ENCODE peak calls at places on chromosomes 3 and 15, in eight cellular contexts. E is breast epithelium, R is RPMI8226, L is HS-5, W is GM12865, H is astrocyte of the spinal cord, C is NT2/D1, A is Daoy. M is an unnamed sample.

GRCh38 chr15:65869954-65870871 is 922 bp downstream of the RAB11A start:
- DNase-seq in E (peak; percentile 56), R (peak; percentile 61), L (no peak), W (peak; percentile 41), H (peak; percentile 20), C (peak; percentile 25), A (peak; percentile 50), M (no peak)

GRCh38 chr3:55246016-55246415 is 241.1 kb downstream of the WNT5A start:
- DNase-seq in E (no peak), R (no peak), L (no peak), W (no peak), H (peak; percentile 23), C (no peak), A (peak; percentile 15), M (no peak)

GRCh38 chr3:26368312-26368711 is 254.3 kb upstream of the LRRC3B start:
- DNase-seq in E (no peak), R (no peak), L (no peak), W (no peak), H (no peak), C (peak; percentile 22), A (no peak), M (no peak)

GRCh38 chr3:150314248-150315027 is 93.7 kb upstream of the TSC22D2 start:
- DNase-seq in E (peak; percentile 46), R (no peak), L (no peak), W (no peak), H (no peak), C (no peak), A (peak; percentile 51), M (no peak)

GRCh38 chr3:108661699-108662098 is 72.2 kb downstream of the DZIP3 start:
- DNase-seq in E (no peak), R (no peak), L (no peak), W (no peak), H (no peak), C (no peak), A (no peak), M (no peak)

GRCh38 chr15:68017221-68017620 is 36.9 kb upstream of the PIAS1 start:
- DNase-seq in E (no peak), R (no peak), L (no peak), W (no peak), H (no peak), C (no peak), A (no peak), M (no peak)

GRCh38 chr3:46508850-46509591 is 11.2 kb downstream of the RTP3 start:
- DNase-seq in E (no peak), R (no peak), L (no peak), W (no peak), H (no peak), C (no peak), A (no peak), M (no peak)

GRCh38 chr15:49915822-49916221 is 203.2 kb downstream of the ATP8B4 start:
- DNase-seq in E (no peak), R (no peak), L (no peak), W (no peak), H (no peak), C (no peak), A (no peak), M (no peak)

GRCh38 chr3:131796558-131796957 is 238.3 kb downstream of the CPNE4 start:
- DNase-seq in E (no peak), R (peak; percentile 69), L (no peak), W (peak; percentile 60), H (no peak), C (peak; percentile 59), A (no peak), M (no peak)

GRCh38 chr3:105399062-105399461 is 32.4 kb downstream of the ALCAM start:
- DNase-seq in E (no peak), R (no peak), L (no peak), W (no peak), H (no peak), C (no peak), A (no peak), M (no peak)

GRCh38 chr3:135009014-135009413 is 214.0 kb downstream of the EPHB1 start:
- DNase-seq in E (no peak), R (no peak), L (no peak), W (no peak), H (no peak), C (no peak), A (peak; percentile 39), M (no peak)

GRCh38 chr3:168889666-168890065 is 773.8 kb downstream of the MECOM start:
- DNase-seq in E (no peak), R (no peak), L (no peak), W (no peak), H (no peak), C (no peak), A (no peak), M (no peak)

GRCh38 chr15:51750942-51751686 is at the start of gene TMOD2:
- DNase-seq in E (peak; percentile 25), R (peak; percentile 76), L (no peak), W (peak; percentile 67), H (peak; percentile 24), C (no peak), A (peak; percentile 79), M (peak; percentile 65)

GRCh38 chr3:30318110-30318509 is 288.3 kb upstream of the TGFBR2 start:
- DNase-seq in E (no peak), R (no peak), L (no peak), W (no peak), H (no peak), C (no peak), A (no peak), M (no peak)

GRCh38 chr3:16365454-16366128 is 100.6 kb downstream of the OXNAD1 start:
- DNase-seq in E (no peak), R (no peak), L (no peak), W (no peak), H (no peak), C (no peak), A (no peak), M (no peak)

GRCh38 chr3:27319847-27320526 is 49.2 kb downstream of the NEK10 start:
- DNase-seq in E (peak; percentile 40), R (no peak), L (no peak), W (no peak), H (no peak), C (no peak), A (no peak), M (no peak)

GRCh38 chr15:75584121-75584520 is 5.0 kb upstream of the PTPN9 start:
- DNase-seq in E (no peak), R (no peak), L (no peak), W (no peak), H (no peak), C (no peak), A (no peak), M (no peak)

GRCh38 chr3:2236203-2236602 is 137.5 kb downstream of the CNTN4 start:
- DNase-seq in E (no peak), R (no peak), L (no peak), W (no peak), H (no peak), C (no peak), A (no peak), M (no peak)

GRCh38 chr3:3154879-3155610 is 24.4 kb downstream of the CRBN start:
- DNase-seq in E (no peak), R (no peak), L (no peak), W (no peak), H (no peak), C (no peak), A (no peak), M (no peak)

GRCh38 chr3:71144525-71145253 is 438.8 kb downstream of the FOXP1 start:
- DNase-seq in E (no peak), R (no peak), L (no peak), W (no peak), H (no peak), C (no peak), A (no peak), M (no peak)

GRCh38 chr15:62506217-62506805 is 341.2 kb upstream of the C2CD4B start:
- DNase-seq in E (no peak), R (no peak), L (peak; percentile 60), W (no peak), H (peak; percentile 37), C (peak; percentile 68), A (peak; percentile 23), M (no peak)

GRCh38 chr3:24023249-24023648 is 78.2 kb downstream of the NR1D2 start:
- DNase-seq in E (no peak), R (no peak), L (no peak), W (no peak), H (no peak), C (no peak), A (no peak), M (no peak)

GRCh38 chr15:35141743-35142356 is 56.8 kb upstream of the NANOGP8 start:
- DNase-seq in E (no peak), R (no peak), L (peak; percentile 80), W (peak; percentile 7), H (peak; percentile 74), C (no peak), A (no peak), M (no peak)